ENCODE peak calls at places on chromosome 13, in eight cellular contexts. X is cardiac muscle cell, H is endothelial cell of umbilical vein, R is astrocyte, F is MM.1S, J is vagina, Q is heart left ventricle, T is aorta. N is an unnamed sample. For H3K9me3, the result is how much of the 10 kb centered on the place peaks cover.

GRCh38 chr13:23899555-23899954 is 2.3 kb upstream of the C1QTNF9B start:
- DNase-seq in X (peak), H (peak), R (peak), F (peak), J (no peak), Q (peak), T (no peak), N (no peak)

GRCh38 chr13:46486270-46486669 is 66.7 kb upstream of the LRCH1 start:
- DNase-seq in X (no peak), H (no peak), R (no peak), F (no peak), J (no peak), Q (no peak), T (no peak), N (no peak)

GRCh38 chr13:33119022-33119735 is 103.0 kb downstream of the KL start:
- DNase-seq in X (no peak), H (no peak), R (peak), F (no peak), J (no peak), Q (no peak), T (no peak), N (no peak)

GRCh38 chr13:86795858-86796257 is 875.3 kb upstream of the SLITRK5 start:
- DNase-seq in X (no peak), H (no peak), R (no peak), F (no peak), J (no peak), Q (no peak), T (no peak), N (no peak)

GRCh38 chr13:85142351-85142750 is 656.9 kb downstream of the SLITRK6 start:
- DNase-seq in X (no peak), H (no peak), R (no peak), F (no peak), J (no peak), Q (no peak), T (no peak), N (no peak)

GRCh38 chr13:82900453-82900852 is 981.8 kb downstream of the SLITRK1 start:
- DNase-seq in X (no peak), H (no peak), R (no peak), F (no peak), J (no peak), Q (no peak), T (no peak), N (no peak)

GRCh38 chr13:30968734-30969335 is 36.4 kb downstream of the TEX26 start:
- DNase-seq in X (no peak), H (no peak), R (peak), F (no peak), J (no peak), Q (no peak), T (no peak), N (no peak)

GRCh38 chr13:32894589-32895001 is 121.6 kb upstream of the KL start:
- DNase-seq in X (no peak), H (no peak), R (peak), F (no peak), J (no peak), Q (no peak), T (no peak), N (no peak)

GRCh38 chr13:51767100-51767499 is 36.9 kb downstream of the DHRS12 start:
- DNase-seq in X (no peak), H (no peak), R (no peak), F (no peak), J (no peak), Q (no peak), T (no peak), N (no peak)

GRCh38 chr13:106570354-106570822 is 2.5 kb upstream of the ARGLU1 start:
- DNase-seq in X (no peak), H (peak), R (peak), F (peak), J (no peak), Q (peak), T (peak), N (peak)

GRCh38 chr13:48121733-48122132 is 26.8 kb upstream of the MED4 start:
- DNase-seq in X (peak), H (no peak), R (no peak), F (no peak), J (no peak), Q (no peak), T (no peak), N (no peak)

GRCh38 chr13:110942248-110942981 is 27.5 kb upstream of the ANKRD10 start:
- DNase-seq in X (no peak), H (no peak), R (peak), F (no peak), J (no peak), Q (no peak), T (no peak), N (no peak)

GRCh38 chr13:49630580-49630979 is 2.3 kb downstream of the ARL11 start:
- DNase-seq in X (no peak), H (no peak), R (no peak), F (no peak), J (no peak), Q (no peak), T (no peak), N (no peak)

GRCh38 chr13:49629947-49630346 is 1.6 kb downstream of the ARL11 start:
- DNase-seq in X (no peak), H (peak), R (no peak), F (no peak), J (no peak), Q (no peak), T (no peak), N (no peak)

GRCh38 chr13:49632156-49632555 is 3.8 kb downstream of the ARL11 start:
- DNase-seq in X (no peak), H (no peak), R (no peak), F (no peak), J (no peak), Q (no peak), T (no peak), N (no peak)

GRCh38 chr13:49627831-49628652 is at the start of gene ARL11:
- DNase-seq in X (no peak), H (no peak), R (no peak), F (peak), J (no peak), Q (peak), T (peak), N (peak)

GRCh38 chr13:49629196-49629938 is 1.1 kb downstream of the ARL11 start:
- DNase-seq in X (no peak), H (peak), R (no peak), F (no peak), J (no peak), Q (no peak), T (no peak), N (no peak)
- H3K4me3 ChIP-seq in X (no peak), H (no peak), R (no peak), F (no peak), J (no peak), Q (peak), T (no peak), N (peak)

DNA sequence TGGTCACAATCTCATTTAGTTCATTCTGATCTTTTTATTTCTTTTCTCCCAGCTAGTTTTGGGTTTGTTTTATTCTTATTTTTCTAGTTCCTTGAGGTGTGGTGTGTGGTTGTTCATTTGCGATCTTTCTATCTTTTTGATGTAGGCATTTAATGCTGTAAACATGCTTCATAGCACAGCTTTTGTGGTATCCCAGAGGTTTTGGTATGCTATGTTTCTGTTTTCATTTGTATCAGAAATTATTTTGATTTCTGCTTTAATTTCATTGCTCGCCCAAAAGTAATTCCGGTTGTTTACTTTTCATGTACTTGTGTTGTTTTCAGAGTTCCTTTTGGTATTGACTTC is 12.6 kb downstream of the DNAJC3 start:
- DNase-seq in X (no peak), H (no peak), R (no peak), F (no peak), J (no peak), Q (no peak), T (no peak), N (no peak)
- H3K9me3 ChIP-seq in X (under half), H (under half), R (under half), F (under half), J (under half), Q (under half), T (under half), N (under half)

GRCh38 chr13:74794582-74794981 is 660.4 kb upstream of the KLF12 start:
- DNase-seq in X (no peak), H (no peak), R (no peak), F (no peak), J (no peak), Q (no peak), T (no peak), N (no peak)
- H3K4me3 ChIP-seq in X (no peak), H (no peak), R (no peak), F (no peak), J (no peak), Q (no peak), T (no peak), N (no peak)

GRCh38 chr13:111990362-111990761 is 76.6 kb upstream of the SOX1 start:
- DNase-seq in X (no peak), H (no peak), R (no peak), F (no peak), J (no peak), Q (no peak), T (peak), N (no peak)
- H3K9me3 ChIP-seq in X (under half), H (under half), R (under half), F (under half), J (under half), Q (under half), T (under half), N (under half)

GRCh38 chr13:103236213-103236612 is 170.0 kb upstream of the SLC10A2 start:
- DNase-seq in X (no peak), H (no peak), R (no peak), F (no peak), J (no peak), Q (no peak), T (no peak), N (no peak)

GRCh38 chr13:103243495-103243894 is 177.3 kb upstream of the SLC10A2 start:
- DNase-seq in X (no peak), H (no peak), R (no peak), F (no peak), J (no peak), Q (no peak), T (no peak), N (no peak)

GRCh38 chr13:103238441-103238840 is 172.2 kb upstream of the SLC10A2 start:
- DNase-seq in X (no peak), H (no peak), R (no peak), F (no peak), J (no peak), Q (no peak), T (no peak), N (no peak)
- H3K4me3 ChIP-seq in X (no peak), H (no peak), R (no peak), F (no peak), J (no peak), Q (no peak), T (no peak), N (no peak)

DNA sequence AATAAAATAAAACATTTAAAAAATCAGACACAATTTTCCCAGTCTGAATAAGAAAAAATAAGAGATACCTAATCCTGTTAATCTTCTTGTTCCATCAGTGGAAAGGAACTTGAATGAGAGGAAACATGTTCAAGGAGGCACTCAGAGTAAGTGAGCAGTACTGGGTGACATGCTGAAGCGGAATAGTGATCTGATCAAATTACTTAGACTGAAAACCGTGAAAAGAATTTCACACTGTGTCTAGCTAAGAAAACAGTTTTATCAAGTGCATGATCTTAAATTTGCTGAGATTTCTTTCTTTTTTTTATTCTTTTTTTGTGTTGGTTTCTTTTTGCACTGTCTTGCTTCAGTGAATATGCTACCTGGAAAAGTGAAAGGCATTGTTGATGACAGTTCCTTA is 249.5 kb upstream of the SLC10A2 start:
- DNase-seq in X (no peak), H (no peak), R (no peak), F (no peak), J (no peak), Q (no peak), T (no peak), N (no peak)
- H3K9me3 ChIP-seq in X (under half), H (under half), R (under half), F (under half), J (under half), Q (under half), T (under half), N (under half)

DNA sequence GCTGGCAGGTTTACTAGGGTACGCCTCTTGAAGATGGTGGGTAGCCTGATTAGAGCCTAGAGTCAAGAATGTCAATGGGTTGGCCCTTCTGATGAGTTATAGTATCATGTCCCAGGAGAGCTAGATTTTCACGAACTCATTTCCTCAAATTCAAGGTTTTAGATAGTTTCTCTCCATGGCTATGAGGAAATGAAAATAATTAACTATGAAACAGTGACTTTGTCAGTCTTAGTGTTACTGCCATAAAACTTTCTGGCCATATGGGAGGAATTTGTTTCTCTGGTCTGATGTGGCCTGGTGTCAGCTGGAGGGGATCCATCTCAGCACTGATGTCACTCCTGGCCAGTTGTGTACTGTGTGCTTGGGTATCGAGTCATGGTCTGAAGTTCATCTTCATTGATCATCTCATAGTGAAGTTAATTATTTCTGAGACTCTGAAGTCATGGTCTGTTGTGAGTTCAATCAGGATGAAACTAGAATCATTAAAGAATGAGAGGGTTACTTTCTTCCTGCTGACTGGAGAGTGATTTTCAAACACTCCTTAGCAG is 49.4 kb upstream of the TNFSF11 start:
- DNase-seq in X (no peak), H (no peak), R (no peak), F (no peak), J (no peak), Q (no peak), T (no peak), N (no peak)
- H3K4me3 ChIP-seq in X (no peak), H (no peak), R (no peak), F (no peak), J (no peak), Q (no peak), T (no peak), N (no peak)

DNA sequence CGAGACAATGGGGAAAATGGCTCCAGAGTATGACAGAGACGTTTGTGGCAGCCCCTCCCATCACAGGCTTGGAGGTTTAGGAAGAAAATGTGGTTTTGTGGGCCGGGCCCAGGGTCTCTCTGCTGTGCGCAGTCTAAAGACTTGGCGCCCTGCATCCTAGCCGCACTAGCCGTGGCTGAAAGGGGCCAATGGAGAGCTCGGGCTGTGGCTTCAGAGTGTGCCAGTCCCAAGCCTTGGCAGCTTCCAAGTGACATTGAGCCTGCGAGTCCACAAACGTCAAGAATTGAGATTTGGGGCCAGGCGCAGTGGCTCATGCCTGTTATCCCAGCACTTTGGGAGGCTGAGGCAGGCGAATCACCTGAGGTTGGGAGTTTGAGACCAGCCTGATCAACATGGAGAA is 513.1 kb downstream of the PCDH17 start:
- DNase-seq in X (no peak), H (no peak), R (no peak), F (no peak), J (no peak), Q (no peak), T (no peak), N (no peak)
- H3K9me3 ChIP-seq in X (under half), H (under half), R (under half), F (under half), J (under half), Q (under half), T (under half), N (under half)

GRCh38 chr13:28396053-28396452 is 98.9 kb downstream of the FLT1 start:
- DNase-seq in X (no peak), H (peak), R (no peak), F (no peak), J (no peak), Q (no peak), T (no peak), N (no peak)

GRCh38 chr13:28402057-28402381 is 92.9 kb downstream of the FLT1 start:
- DNase-seq in X (no peak), H (no peak), R (no peak), F (no peak), J (no peak), Q (no peak), T (no peak), N (no peak)

GRCh38 chr13:28406728-28407266 is 88.1 kb downstream of the FLT1 start:
- DNase-seq in X (no peak), H (no peak), R (no peak), F (no peak), J (no peak), Q (no peak), T (no peak), N (no peak)

GRCh38 chr13:28401303-28402056 is 93.4 kb downstream of the FLT1 start:
- DNase-seq in X (no peak), H (peak), R (peak), F (no peak), J (no peak), Q (no peak), T (no peak), N (no peak)
- H3K4me3 ChIP-seq in X (no peak), H (no peak), R (no peak), F (no peak), J (no peak), Q (no peak), T (no peak), N (no peak)

DNA sequence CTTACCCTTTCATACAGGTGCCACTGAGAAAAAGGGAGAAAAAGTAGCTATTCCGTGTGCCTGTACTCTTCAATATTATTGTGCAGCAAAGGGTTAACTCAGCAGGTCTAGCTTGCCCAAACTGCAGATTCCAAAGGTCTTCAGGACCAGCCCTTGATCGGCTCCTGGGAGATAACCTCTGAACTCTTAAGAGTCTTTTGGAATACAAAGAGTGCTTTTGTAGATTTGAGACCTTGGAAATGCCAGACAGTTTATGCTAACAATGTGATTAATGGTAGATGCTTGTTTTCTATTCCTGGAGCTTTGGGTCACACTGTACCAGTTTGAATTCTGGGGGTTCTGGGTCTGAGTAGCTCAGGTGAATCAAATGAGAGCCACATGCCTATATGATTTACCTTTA is 844.7 kb upstream of the MIR17HG start:
- DNase-seq in X (peak), H (no peak), R (no peak), F (no peak), J (no peak), Q (no peak), T (no peak), N (no peak)
- H3K9me3 ChIP-seq in X (under half), H (under half), R (under half), F (under half), J (under half), Q (under half), T (under half), N (under half)